ENCODE peak calls at places on chromosome 2, in four cellular contexts. U is ELR, Q is islet precursor cell, R is NCI-H524. Y is an unnamed sample.

GRCh38 chr2:58686757-58687156 is 445.6 kb upstream of the FANCL start:
- DNase-seq in Q (no peak), U (no peak), R (no peak), Y (no peak)

GRCh38 chr2:227848586-227848985 is 22.8 kb upstream of the DAW1 start:
- DNase-seq in Q (no peak), R (no peak), U (no peak), Y (no peak)

GRCh38 chr2:119028327-119029174 is 86.6 kb downstream of the MARCO start:
- DNase-seq in U (peak; percentile 55), Q (peak; percentile 71), R (peak; percentile 55), Y (no peak)

GRCh38 chr2:38886041-38886440 is 3.6 kb upstream of the ARHGEF33 start:
- DNase-seq in Q (no peak), R (no peak), U (no peak), Y (no peak)

GRCh38 chr2:189221811-189222210 is 42.2 kb upstream of the COL5A2 start:
- DNase-seq in R (no peak), Q (no peak), U (peak; percentile 87), Y (no peak)

GRCh38 chr2:196961889-196962288 is 35.4 kb upstream of the PGAP1 start:
- DNase-seq in Q (no peak), U (no peak), R (no peak), Y (peak; percentile 13)

GRCh38 chr2:99880148-99880983 is 262.0 kb downstream of the AFF3 start:
- DNase-seq in U (peak; percentile 99), Q (peak; percentile 71), R (peak; percentile 93), Y (no peak)

GRCh38 chr2:240873805-240874714 is 5.4 kb downstream of the AGXT start:
- DNase-seq in U (no peak), Q (no peak), R (no peak), Y (no peak)

GRCh38 chr2:194166818-194167217 is 1490.2 kb upstream of the SLC39A10 start:
- DNase-seq in Q (no peak), U (peak; percentile 60), R (peak; percentile 50), Y (no peak)

GRCh38 chr2:71833855-71834554 is 313.7 kb downstream of the CYP26B1 start:
- DNase-seq in U (no peak), R (no peak), Q (peak; percentile 41), Y (no peak)

Y was measured in immature natural killer cell.